ENCODE peak calls at places on chromosomes 3 and 15, in eight cellular contexts. Z is endothelial cell of umbilical vein; E is activated CD4-positive, alpha-beta T cell treated with anti-CD3 and anti-CD28 coated beads for 24 hours; T is coronary artery; X is stimulated activated CD4-positive, alpha-beta T cell treated with anti-CD3 and anti-CD28 coated beads, Interleukin-2, amount 100 ng/mL, for 24 hours; P is activated gamma-delta T cell treated with Interleukin-2 at 50 U/mL for 16 hours; O is NT2/D1; J is stimulated activated CD8-positive, alpha-beta memory T cell treated with anti-CD3 and anti-CD28 coated beads, Interleukin-4, amount 100 ng/mL, for 1 hour. M is an unnamed sample.

GRCh38 chr15:53611145-53611920 is 148.1 kb downstream of the WDR72 start:
- DNase-seq in Z (peak), E (no peak), T (no peak), X (no peak), P (no peak), O (no peak), J (no peak), M (no peak)

GRCh38 chr15:92162657-92163056 is 231.0 kb upstream of the ST8SIA2 start:
- DNase-seq in Z (no peak), E (no peak), T (no peak), X (no peak), P (no peak), O (no peak), J (no peak), M (no peak)

GRCh38 chr3:54349231-54349647 is 226.9 kb downstream of the CACNA2D3 start:
- DNase-seq in Z (no peak), E (no peak), T (no peak), X (no peak), P (no peak), O (peak), J (no peak), M (no peak)

GRCh38 chr15:98678484-98678883 is 30.1 kb downstream of the IGF1R start:
- DNase-seq in Z (no peak), E (no peak), T (no peak), X (no peak), P (no peak), O (no peak), J (no peak), M (no peak)

GRCh38 chr3:29195055-29195454 is 85.8 kb upstream of the RBMS3 start:
- DNase-seq in Z (no peak), E (no peak), T (no peak), X (no peak), P (no peak), O (no peak), J (no peak), M (no peak)

GRCh38 chr3:16409032-16409431 is 104.5 kb downstream of the RFTN1 start:
- DNase-seq in Z (no peak), E (no peak), T (no peak), X (no peak), P (no peak), O (no peak), J (no peak), M (no peak)

GRCh38 chr3:71905426-71905825 is 120.5 kb upstream of the PROK2 start:
- DNase-seq in Z (no peak), E (no peak), T (no peak), X (no peak), P (no peak), O (no peak), J (no peak), M (peak)

GRCh38 chr3:150127011-150127490 is 156.4 kb upstream of the PFN2 start:
- DNase-seq in Z (no peak), E (no peak), T (no peak), X (no peak), P (no peak), O (no peak), J (no peak), M (no peak)

GRCh38 chr3:105195260-105195659 is 171.4 kb upstream of the ALCAM start:
- DNase-seq in Z (peak), E (no peak), T (no peak), X (no peak), P (no peak), O (no peak), J (no peak), M (no peak)

GRCh38 chr3:196096382-196096953 is 14.6 kb upstream of the TFRC start:
- DNase-seq in Z (no peak), E (no peak), T (no peak), X (no peak), P (no peak), O (no peak), J (no peak), M (peak)

GRCh38 chr15:67089218-67090193 is 24.1 kb downstream of the SMAD3 start:
- DNase-seq in Z (peak), E (no peak), T (no peak), X (no peak), P (no peak), O (no peak), J (no peak), M (no peak)

GRCh38 chr3:172666181-172666872 is 44.5 kb downstream of the NCEH1 start:
- DNase-seq in Z (no peak), E (no peak), T (no peak), X (no peak), P (no peak), O (no peak), J (no peak), M (no peak)

GRCh38 chr3:58271901-58272501 is 34.0 kb upstream of the RPP14 start:
- DNase-seq in Z (peak), E (no peak), T (no peak), X (no peak), P (no peak), O (no peak), J (no peak), M (no peak)